ENCODE peak calls at places on chromosomes 7 and 10, in five cellular contexts. One of them, this sample, is unnamed.
A peak's percentile ranks its signal among the peaks of the same experiment; 100 is the strongest.

GRCh38 chr10:1488970-1489548 is 248.3 kb downstream of the ADARB2 start:
- DNase-seq in HCT116: no peak
- DNase-seq in aorta: no peak
- DNase-seq in cardiac muscle cell: no peak
- DNase-seq in endothelial cell of umbilical vein: no peak
- DNase-seq in this sample: no peak

GRCh38 chr7:90594791-90595317 is 1.3 kb upstream of the CDK14 start:
- DNase-seq in HCT116: no peak
- DNase-seq in aorta: peak; percentile 49
- DNase-seq in cardiac muscle cell: no peak
- DNase-seq in endothelial cell of umbilical vein: peak; percentile 87
- DNase-seq in this sample: peak; percentile 91

GRCh38 chr7:24653316-24654085 is 80.2 kb downstream of the PALS2 start:
- DNase-seq in HCT116: no peak
- DNase-seq in aorta: no peak
- DNase-seq in cardiac muscle cell: no peak
- DNase-seq in endothelial cell of umbilical vein: peak; percentile 34
- DNase-seq in this sample: no peak

GRCh38 chr7:128112018-128112780 is 81.0 kb upstream of the LRRC4 start:
- DNase-seq in HCT116: no peak
- DNase-seq in aorta: no peak
- DNase-seq in cardiac muscle cell: no peak
- DNase-seq in endothelial cell of umbilical vein: no peak
- DNase-seq in this sample: no peak

GRCh38 chr7:106779877-106780276 is 85.2 kb upstream of the PIK3CG start:
- DNase-seq in HCT116: peak; percentile 59
- DNase-seq in aorta: no peak
- DNase-seq in cardiac muscle cell: peak; percentile 28
- DNase-seq in endothelial cell of umbilical vein: no peak
- DNase-seq in this sample: peak; percentile 28

GRCh38 chr7:234041-234711 is 41.8 kb downstream of the FAM20C start:
- DNase-seq in HCT116: no peak
- DNase-seq in aorta: peak; percentile 82
- DNase-seq in cardiac muscle cell: no peak
- DNase-seq in endothelial cell of umbilical vein: no peak
- DNase-seq in this sample: no peak

GRCh38 chr10:30510184-30510931 is 76.4 kb downstream of the MAP3K8 start:
- DNase-seq in HCT116: no peak
- DNase-seq in aorta: peak; percentile 75
- DNase-seq in cardiac muscle cell: no peak
- DNase-seq in endothelial cell of umbilical vein: no peak
- DNase-seq in this sample: peak; percentile 7

GRCh38 chr7:9889557-9889956 is 1084.1 kb upstream of the PHF14 start:
- DNase-seq in HCT116: no peak
- DNase-seq in aorta: no peak
- DNase-seq in cardiac muscle cell: peak; percentile 62
- DNase-seq in endothelial cell of umbilical vein: no peak
- DNase-seq in this sample: no peak

GRCh38 chr7:41116817-41117216 is 586.1 kb downstream of the INHBA start:
- DNase-seq in HCT116: no peak
- DNase-seq in aorta: no peak
- DNase-seq in cardiac muscle cell: no peak
- DNase-seq in endothelial cell of umbilical vein: no peak
- DNase-seq in this sample: no peak

GRCh38 chr7:117113871-117114270 is 160.6 kb downstream of the ST7 start:
- DNase-seq in HCT116: no peak
- DNase-seq in aorta: no peak
- DNase-seq in cardiac muscle cell: no peak
- DNase-seq in endothelial cell of umbilical vein: no peak
- DNase-seq in this sample: peak; percentile 97

GRCh38 chr10:91935886-91936285 is 12.3 kb downstream of the BTAF1 start:
- DNase-seq in HCT116: no peak
- DNase-seq in aorta: no peak
- DNase-seq in cardiac muscle cell: no peak
- DNase-seq in endothelial cell of umbilical vein: no peak
- DNase-seq in this sample: no peak

GRCh38 chr10:14740684-14741247 is 33.9 kb downstream of the FAM107B start:
- DNase-seq in HCT116: no peak
- DNase-seq in aorta: no peak
- DNase-seq in cardiac muscle cell: no peak
- DNase-seq in endothelial cell of umbilical vein: peak; percentile 8
- DNase-seq in this sample: no peak

GRCh38 chr10:62540389-62540788 is 166.2 kb downstream of the ZNF365 start:
- DNase-seq in HCT116: no peak
- DNase-seq in aorta: no peak
- DNase-seq in cardiac muscle cell: no peak
- DNase-seq in endothelial cell of umbilical vein: no peak
- DNase-seq in this sample: no peak

GRCh38 chr10:18404530-18404929 is 246.9 kb downstream of the NSUN6 start:
- DNase-seq in HCT116: no peak
- DNase-seq in aorta: no peak
- DNase-seq in cardiac muscle cell: no peak
- DNase-seq in endothelial cell of umbilical vein: no peak
- DNase-seq in this sample: no peak

GRCh38 chr7:19557726-19558470 is 150.9 kb downstream of the POLR1F start:
- DNase-seq in HCT116: no peak
- DNase-seq in aorta: no peak
- DNase-seq in cardiac muscle cell: no peak
- DNase-seq in endothelial cell of umbilical vein: no peak
- DNase-seq in this sample: no peak

GRCh38 chr10:14403846-14404623 is 73.3 kb upstream of the FRMD4A start:
- DNase-seq in HCT116: no peak
- DNase-seq in aorta: no peak
- DNase-seq in cardiac muscle cell: no peak
- DNase-seq in endothelial cell of umbilical vein: no peak
- DNase-seq in this sample: no peak

GRCh38 chr10:132297521-132297920 is 10.2 kb downstream of the STK32C start:
- DNase-seq in HCT116: no peak
- DNase-seq in aorta: peak; percentile 10
- DNase-seq in cardiac muscle cell: no peak
- DNase-seq in endothelial cell of umbilical vein: no peak
- DNase-seq in this sample: no peak

GRCh38 chr10:62479523-62479922 is 105.4 kb downstream of the ZNF365 start:
- DNase-seq in HCT116: no peak
- DNase-seq in aorta: no peak
- DNase-seq in cardiac muscle cell: no peak
- DNase-seq in endothelial cell of umbilical vein: no peak
- DNase-seq in this sample: no peak

GRCh38 chr7:44073664-44074348 is 8.4 kb upstream of the PGAM2 start:
- DNase-seq in HCT116: no peak
- DNase-seq in aorta: peak; percentile 93
- DNase-seq in cardiac muscle cell: no peak
- DNase-seq in endothelial cell of umbilical vein: peak; percentile 65
- DNase-seq in this sample: no peak

GRCh38 chr10:77537720-77538373 is 99.8 kb downstream of the KCNMA1 start:
- DNase-seq in HCT116: no peak
- DNase-seq in aorta: peak; percentile 83
- DNase-seq in cardiac muscle cell: no peak
- DNase-seq in endothelial cell of umbilical vein: no peak
- DNase-seq in this sample: no peak

GRCh38 chr7:91082854-91083495 is 181.3 kb upstream of the FZD1 start:
- DNase-seq in HCT116: no peak
- DNase-seq in aorta: no peak
- DNase-seq in cardiac muscle cell: peak; percentile 18
- DNase-seq in endothelial cell of umbilical vein: peak; percentile 41
- DNase-seq in this sample: no peak

GRCh38 chr7:103447073-103447960 is 1.3 kb upstream of the SLC26A5 start:
- DNase-seq in HCT116: peak; percentile 37
- DNase-seq in aorta: no peak
- DNase-seq in cardiac muscle cell: peak; percentile 76
- DNase-seq in endothelial cell of umbilical vein: peak; percentile 39
- DNase-seq in this sample: peak; percentile 65

GRCh38 chr7:100435401-100436304 is 644 bp downstream of the PPP1R35 start:
- DNase-seq in HCT116: no peak
- DNase-seq in aorta: peak; percentile 68
- DNase-seq in cardiac muscle cell: peak; percentile 47
- DNase-seq in endothelial cell of umbilical vein: peak; percentile 33
- DNase-seq in this sample: peak; percentile 50

GRCh38 chr10:8054243-8054497 is 318 bp upstream of the GATA3 start:
- DNase-seq in HCT116: no peak
- DNase-seq in aorta: no peak
- DNase-seq in cardiac muscle cell: no peak
- DNase-seq in endothelial cell of umbilical vein: no peak
- DNase-seq in this sample: no peak

GRCh38 chr10:123203393-123204126 is 49.4 kb downstream of the BUB3 start:
- DNase-seq in HCT116: no peak
- DNase-seq in aorta: no peak
- DNase-seq in cardiac muscle cell: no peak
- DNase-seq in endothelial cell of umbilical vein: no peak
- DNase-seq in this sample: no peak

DNA sequence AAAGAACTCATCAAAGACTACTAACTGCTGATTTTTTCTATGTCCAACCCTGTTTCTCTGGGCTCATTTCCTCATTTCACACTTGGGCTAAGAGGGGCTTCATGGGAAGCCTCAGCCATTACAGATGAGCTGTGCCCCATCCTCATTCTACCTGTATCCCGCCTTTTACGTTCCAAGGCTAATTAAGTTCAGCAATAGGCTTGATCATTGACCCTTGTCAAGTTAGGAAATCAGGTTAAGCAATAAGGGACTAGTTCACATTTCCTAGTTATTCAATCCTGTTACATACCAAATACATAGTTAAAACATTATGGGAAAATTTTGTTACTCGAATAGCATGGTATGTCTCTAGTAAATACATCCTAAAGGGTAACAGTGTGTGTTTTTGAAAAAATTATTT is 29.3 kb upstream of the AGBL3 start:
- DNase-seq in HCT116: no peak
- DNase-seq in aorta: no peak
- DNase-seq in cardiac muscle cell: no peak
- DNase-seq in endothelial cell of umbilical vein: no peak
- DNase-seq in this sample: no peak
- H3K36me3 ChIP-seq in HCT116: peaks cover 16% of the 10 kb centered on the region
- H3K36me3 ChIP-seq in aorta: peaks cover 17% of the 10 kb centered on the region
- H3K36me3 ChIP-seq in cardiac muscle cell: peaks cover 36% of the 10 kb centered on the region
- H3K36me3 ChIP-seq in endothelial cell of umbilical vein: peaks cover 29% of the 10 kb centered on the region
- H3K36me3 ChIP-seq in this sample: peaks cover 76% of the 10 kb centered on the region

GRCh38 chr10:111973306-111973705 is 210.3 kb downstream of the GPAM start:
- DNase-seq in HCT116: no peak
- DNase-seq in aorta: no peak
- DNase-seq in cardiac muscle cell: no peak
- DNase-seq in endothelial cell of umbilical vein: no peak
- DNase-seq in this sample: no peak
- H3K27ac ChIP-seq in HCT116: no peak overlapping the region
- H3K27ac ChIP-seq in aorta: no peak overlapping the region
- H3K27ac ChIP-seq in cardiac muscle cell: no peak overlapping the region
- H3K27ac ChIP-seq in endothelial cell of umbilical vein: no peak overlapping the region
- H3K27ac ChIP-seq in this sample: no peak overlapping the region

GRCh38 chr7:22138886-22139285 is 193.2 kb upstream of the CDCA7L start:
- DNase-seq in HCT116: no peak
- DNase-seq in aorta: no peak
- DNase-seq in cardiac muscle cell: no peak
- DNase-seq in endothelial cell of umbilical vein: no peak
- DNase-seq in this sample: no peak

GRCh38 chr7:22143496-22143895 is 197.8 kb upstream of the CDCA7L start:
- DNase-seq in HCT116: no peak
- DNase-seq in aorta: no peak
- DNase-seq in cardiac muscle cell: no peak
- DNase-seq in endothelial cell of umbilical vein: no peak
- DNase-seq in this sample: peak; percentile 34

GRCh38 chr7:22142593-22142992 is 196.9 kb upstream of the CDCA7L start:
- DNase-seq in HCT116: no peak
- DNase-seq in aorta: no peak
- DNase-seq in cardiac muscle cell: no peak
- DNase-seq in endothelial cell of umbilical vein: no peak
- DNase-seq in this sample: no peak

GRCh38 chr7:22140597-22140996 is 194.9 kb upstream of the CDCA7L start:
- DNase-seq in HCT116: no peak
- DNase-seq in aorta: no peak
- DNase-seq in cardiac muscle cell: peak; percentile 69
- DNase-seq in endothelial cell of umbilical vein: no peak
- DNase-seq in this sample: no peak

GRCh38 chr7:22141355-22141754 is 195.7 kb upstream of the CDCA7L start:
- DNase-seq in HCT116: no peak
- DNase-seq in aorta: no peak
- DNase-seq in cardiac muscle cell: no peak
- DNase-seq in endothelial cell of umbilical vein: no peak
- DNase-seq in this sample: no peak
- H3K36me3 ChIP-seq in HCT116: no peaks in the 10 kb centered on the region
- H3K36me3 ChIP-seq in aorta: peaks cover 13% of the 10 kb centered on the region
- H3K36me3 ChIP-seq in cardiac muscle cell: no peaks in the 10 kb centered on the region
- H3K36me3 ChIP-seq in endothelial cell of umbilical vein: peaks cover 18% of the 10 kb centered on the region
- H3K36me3 ChIP-seq in this sample: no peaks in the 10 kb centered on the region

DNA sequence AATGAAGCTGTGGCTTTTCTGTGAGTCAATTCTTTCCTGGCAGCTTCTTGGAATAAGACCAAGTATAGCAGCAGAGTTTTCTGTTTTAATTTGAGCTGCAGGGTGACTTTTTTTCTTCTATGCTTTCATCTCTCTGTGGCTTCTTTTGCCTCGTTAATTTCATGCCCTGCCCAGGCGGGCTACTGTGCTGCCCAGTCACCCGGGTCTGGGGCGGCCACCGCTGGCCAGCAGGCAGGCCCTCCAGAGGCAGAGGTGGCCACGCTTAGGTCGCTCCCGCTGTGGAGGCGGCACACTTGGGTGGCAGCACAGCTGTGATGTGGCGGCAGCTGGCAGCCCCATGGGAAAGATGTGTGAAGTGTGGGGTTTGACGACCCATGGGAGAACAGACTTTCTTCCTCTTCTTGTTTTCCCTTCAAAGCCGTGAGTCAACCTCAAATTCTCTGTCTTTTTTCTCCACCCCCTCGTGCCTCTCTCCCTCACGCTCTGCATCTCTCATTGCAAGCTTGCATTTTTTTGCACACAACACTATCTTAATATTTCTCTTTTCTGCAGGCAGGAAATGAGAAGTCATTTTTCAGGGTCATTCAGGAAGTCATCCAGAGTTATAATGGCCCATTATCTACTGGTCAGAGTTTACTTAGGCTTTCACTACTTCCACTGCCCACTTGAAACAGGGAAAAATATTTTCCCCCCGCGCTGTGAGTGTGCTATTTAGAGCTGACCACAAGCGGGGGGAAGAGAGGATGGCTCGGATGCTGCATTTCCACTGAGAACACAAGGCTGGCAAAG is 67.8 kb downstream of the EGFR start:
- DNase-seq in HCT116: peak; percentile 64
- DNase-seq in aorta: peak; percentile 74
- DNase-seq in cardiac muscle cell: no peak
- DNase-seq in endothelial cell of umbilical vein: peak; percentile 64
- DNase-seq in this sample: peak; percentile 79
- H3K27ac ChIP-seq in HCT116: peak overlapping the region; percentile 87
- H3K27ac ChIP-seq in aorta: peak overlapping the region; percentile 37
- H3K27ac ChIP-seq in cardiac muscle cell: no peak overlapping the region
- H3K27ac ChIP-seq in endothelial cell of umbilical vein: no peak overlapping the region
- H3K27ac ChIP-seq in this sample: peak overlapping the region; percentile 69

This sample was measured in SJCRH30.